ENCODE peak calls at places on chromosomes 3 and 15, in seven cellular contexts. F is fibroblast of lung; M is stromal cell of bone marrow; R is foreskin fibroblast; H is activated CD4-positive, alpha-beta T cell treated with anti-CD3 and anti-CD28 coated beads, Interleukin-2, amount 50 U/mL, for 48 hours; Q is activated T-cell treated with anti-CD3 and anti-CD28 coated beads for 4 hours; Y is posterior vena cava. B is an unnamed sample.

GRCh38 chr3:153927107-153927506 is 194.1 kb upstream of the ARHGEF26 start:
- DNase-seq in Q (no peak), F (peak; percentile 93), Y (no peak), M (peak; percentile 55), R (peak; percentile 84), H (no peak), B (peak; percentile 6)

GRCh38 chr3:52770581-52771333 is at the start of gene NEK4:
- DNase-seq in Y (peak; percentile 98), F (peak; percentile 89), M (peak; percentile 81), H (peak; percentile 92), R (peak; percentile 97), Q (peak; percentile 57), B (peak; percentile 59)

GRCh38 chr3:42489116-42489936 is 13.1 kb upstream of the VIPR1 start:
- DNase-seq in R (no peak), F (no peak), H (no peak), M (no peak), Y (no peak), Q (no peak), B (no peak)

GRCh38 chr15:92226020-92226612 is 167.6 kb upstream of the ST8SIA2 start:
- DNase-seq in R (no peak), H (no peak), Q (no peak), F (no peak), Y (no peak), M (peak; percentile 6), B (no peak)

GRCh38 chr3:24838533-24838932 is 343.9 kb upstream of the THRB start:
- DNase-seq in R (no peak), M (no peak), Y (no peak), H (no peak), Q (no peak), F (no peak), B (no peak)

GRCh38 chr3:155492841-155493240 is 199.4 kb upstream of the STRIT1 start:
- DNase-seq in Q (no peak), H (no peak), F (no peak), R (no peak), Y (no peak), M (no peak), B (no peak)

GRCh38 chr15:99507732-99508571 is 57.8 kb upstream of the MEF2A start:
- DNase-seq in M (peak; percentile 36), H (no peak), F (peak; percentile 86), Y (peak; percentile 91), Q (no peak), R (peak; percentile 47), B (no peak)

GRCh38 chr3:31743690-31744089 is 211.0 kb downstream of the STT3B start:
- DNase-seq in H (no peak), F (no peak), R (no peak), Q (no peak), Y (no peak), M (no peak), B (no peak)

GRCh38 chr15:97817266-97817890 is 143.1 kb upstream of the ARRDC4 start:
- DNase-seq in R (no peak), H (no peak), F (no peak), Q (no peak), Y (no peak), M (no peak), B (no peak)

GRCh38 chr15:28876131-28876844 is 9.5 kb upstream of the APBA2 start:
- DNase-seq in R (no peak), F (no peak), H (no peak), Y (peak; percentile 76), Q (no peak), M (no peak), B (no peak)